ENCODE peak calls at places on chromosomes 1 and 21, in five cellular contexts. L is cardiac fibroblast, S is BE2C, J is pancreas, Q is astrocyte of the spinal cord. N is an unnamed sample.

GRCh38 chr1:173411835-173412742 is 65.0 kb upstream of the PRDX6 start:
- DNase-seq in J (no peak), Q (peak), L (peak), S (no peak), N (no peak)

GRCh38 chr1:244301595-244302130 is 150.0 kb downstream of the ADSS2 start:
- DNase-seq in L (no peak), J (no peak), S (no peak), Q (no peak), N (no peak)

GRCh38 chr1:19582318-19582717 is 61.8 kb upstream of the NBL1 start:
- DNase-seq in L (peak), J (peak), S (peak), Q (no peak), N (peak)

GRCh38 chr1:163093579-163093978 is 24.4 kb downstream of the RGS4 start:
- DNase-seq in L (no peak), J (no peak), Q (no peak), S (no peak), N (no peak)

GRCh38 chr1:243723458-243724043 is 126.5 kb downstream of the AKT3 start:
- DNase-seq in Q (no peak), L (peak), S (no peak), J (no peak), N (no peak)

GRCh38 chr21:37071561-37072238 is 1.2 kb downstream of the PIGP start:
- DNase-seq in S (peak), J (no peak), L (peak), Q (peak), N (no peak)

GRCh38 chr1:25030674-25031589 is 100.9 kb upstream of the RUNX3 start:
- DNase-seq in S (no peak), J (no peak), L (peak), Q (peak), N (no peak)

GRCh38 chr1:149962039-149962647 is 25.5 kb upstream of the MTMR11 start:
- DNase-seq in L (peak), Q (peak), J (no peak), S (peak), N (peak)

GRCh38 chr1:147833231-147833840 is 69.3 kb upstream of the GJA8 start:
- DNase-seq in L (no peak), J (no peak), Q (no peak), S (no peak), N (no peak)

GRCh38 chr1:211638723-211639122 is 36.7 kb downstream of the NEK2 start:
- DNase-seq in L (peak), S (no peak), J (no peak), Q (no peak), N (no peak)

GRCh38 chr21:28393279-28393678 is 599.4 kb downstream of the LTN1 start:
- DNase-seq in Q (no peak), S (no peak), J (peak), L (no peak), N (no peak)

GRCh38 chr1:222785553-222785952 is 29.3 kb upstream of the DISP1 start:
- DNase-seq in Q (no peak), L (no peak), S (no peak), J (no peak), N (no peak)

GRCh38 chr1:241603626-241604337 is 36.4 kb downstream of the CHML start:
- DNase-seq in L (peak), J (no peak), S (no peak), Q (peak), N (no peak)

GRCh38 chr1:17605582-17606344 is 66.3 kb downstream of the ARHGEF10L start:
- DNase-seq in Q (no peak), L (peak), J (no peak), S (no peak), N (no peak)

GRCh38 chr1:109307363-109308021 is 681 bp upstream of the MYBPHL start:
- DNase-seq in J (no peak), Q (no peak), L (no peak), S (no peak), N (no peak)

GRCh38 chr1:59141267-59141863 is 155.5 kb upstream of the FGGY start:
- DNase-seq in J (no peak), Q (no peak), S (no peak), L (no peak), N (no peak)

GRCh38 chr1:36857761-36858160 is 176.6 kb downstream of the GRIK3 start:
- DNase-seq in L (no peak), S (peak), Q (no peak), J (no peak), N (no peak)

GRCh38 chr1:3393024-3393986 is 61.2 kb upstream of the ARHGEF16 start:
- DNase-seq in L (no peak), Q (no peak), J (no peak), S (no peak), N (peak)

GRCh38 chr1:205775717-205776056 is 405 bp upstream of the RAB29 start:
- DNase-seq in Q (peak), J (no peak), S (no peak), L (peak), N (no peak)

GRCh38 chr1:54158071-54158470 is 5.3 kb upstream of the CDCP2 start:
- DNase-seq in Q (peak), L (peak), S (no peak), J (peak), N (no peak)

GRCh38 chr1:62321438-62321837 is 2.2 kb upstream of the KANK4 start:
- DNase-seq in Q (peak), L (peak), S (no peak), J (no peak), N (no peak)

GRCh38 chr1:201655243-201655642 is 116.3 kb downstream of the NAV1 start:
- DNase-seq in L (peak), J (no peak), Q (peak), S (peak), N (no peak)

GRCh38 chr1:22814176-22815042 is 103.8 kb downstream of the EPHB2 start:
- DNase-seq in Q (peak), S (peak), J (peak), L (no peak), N (no peak)

GRCh38 chr1:56390934-56391731 is 188.2 kb downstream of the PLPP3 start:
- DNase-seq in S (no peak), J (no peak), Q (no peak), L (no peak), N (no peak)

GRCh38 chr1:95067069-95067468 is 5.7 kb downstream of the ALG14 start:
- DNase-seq in L (no peak), S (no peak), J (no peak), Q (no peak), N (no peak)

GRCh38 chr1:69919922-69920273 is 285.5 kb downstream of the LRRC40 start:
- DNase-seq in L (no peak), J (no peak), Q (no peak), S (no peak), N (no peak)

GRCh38 chr1:232950919-232951579 is 638 bp downstream of the NTPCR start:
- DNase-seq in Q (peak), L (peak), S (peak), J (no peak), N (peak)

GRCh38 chr1:40788561-40789341 is 5.2 kb downstream of the KCNQ4 start:
- DNase-seq in J (no peak), Q (no peak), S (no peak), L (no peak), N (no peak)

GRCh38 chr21:42125571-42126544 is 54.7 kb downstream of the UMODL1 start:
- DNase-seq in Q (no peak), L (peak), S (no peak), J (no peak), N (no peak)

DNA sequence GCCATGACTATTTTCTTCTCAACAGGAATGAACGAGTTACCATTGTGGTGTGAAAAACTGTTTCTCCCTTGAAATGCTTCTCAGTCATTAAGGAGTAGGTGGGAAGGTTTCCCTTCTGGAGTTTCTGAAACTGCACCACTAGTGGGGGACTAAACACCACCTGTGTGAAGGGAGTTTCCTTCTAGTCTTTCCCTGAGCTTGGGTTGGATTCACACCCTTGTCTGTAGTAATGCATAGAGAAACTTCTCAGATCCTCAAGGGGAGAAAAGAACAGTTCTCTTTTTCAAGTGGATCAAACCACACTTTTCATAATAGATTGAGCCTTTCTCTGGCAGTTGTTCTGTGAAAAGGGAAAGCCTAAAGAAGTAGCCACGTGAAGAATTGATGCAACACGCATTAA is 32.1 kb upstream of the LRRC8C start:
- DNase-seq in S (no peak), L (no peak), Q (no peak), J (no peak), N (no peak)
- TF ChIP-seq CTCF in S (no peak), L (no peak), Q (no peak), J (no peak), N (no peak)

GRCh38 chr21:31216206-31216605 is 127.9 kb downstream of the TIAM1 start:
- DNase-seq in L (no peak), Q (no peak), J (no peak), S (no peak), N (no peak)

GRCh38 chr21:31218830-31219608 is 125.0 kb downstream of the TIAM1 start:
- DNase-seq in L (peak), S (no peak), Q (peak), J (no peak), N (no peak)

GRCh38 chr21:31213787-31214186 is 130.3 kb downstream of the TIAM1 start:
- DNase-seq in L (peak), J (no peak), S (no peak), Q (no peak), N (no peak)
- TF ChIP-seq CTCF in L (no peak), J (no peak), S (no peak), Q (no peak), N (no peak)

GRCh38 chr21:34582506-34583150 is 32.3 kb downstream of the RCAN1 start:
- DNase-seq in L (peak), S (no peak), Q (peak), J (no peak), N (peak)
- TF ChIP-seq CTCF in L (peak), S (peak), Q (peak), J (no peak), N (no peak)

DNA sequence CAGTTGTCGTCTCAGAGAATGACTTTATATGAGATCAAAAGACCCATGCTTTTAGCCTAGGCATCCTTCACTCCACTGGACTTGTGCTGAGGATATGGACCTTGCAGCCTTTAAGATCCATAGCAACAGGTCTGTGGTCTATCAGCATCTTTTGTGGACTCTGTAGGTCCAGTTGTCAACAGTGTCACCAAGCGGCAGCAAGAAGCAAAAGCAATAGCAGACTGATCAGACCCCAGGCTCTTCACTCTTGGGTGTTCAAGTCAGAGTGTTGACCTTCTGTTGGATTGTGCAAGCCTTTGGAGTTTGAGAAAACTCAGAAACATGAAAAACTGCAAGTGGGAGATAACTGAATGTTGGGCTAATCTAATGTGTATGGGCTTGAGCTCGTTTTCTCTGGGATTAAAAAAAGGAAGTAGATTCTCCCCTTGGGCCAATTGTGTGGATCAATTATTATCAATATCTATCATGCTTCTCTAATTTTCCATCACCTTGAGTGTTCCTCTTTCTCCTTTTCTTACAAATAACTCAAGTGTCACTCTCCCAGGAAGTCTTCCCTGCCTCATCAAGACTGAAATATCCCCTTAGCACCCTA is 144.2 kb downstream of the LYPLAL1 start:
- DNase-seq in Q (peak), L (peak), S (no peak), J (no peak), N (peak)
- TF ChIP-seq CTCF in Q (peak), L (peak), S (peak), J (no peak), N (peak)

GRCh38 chr1:219130536-219130935 is 43.1 kb upstream of the LYPLAL1 start:
- DNase-seq in Q (no peak), S (no peak), L (peak), J (no peak), N (no peak)

GRCh38 chr1:219138747-219139146 is 34.9 kb upstream of the LYPLAL1 start:
- DNase-seq in L (no peak), Q (no peak), J (no peak), S (no peak), N (no peak)

GRCh38 chr1:219128957-219129356 is 44.7 kb upstream of the LYPLAL1 start:
- DNase-seq in J (no peak), S (no peak), Q (no peak), L (peak), N (no peak)

DNA sequence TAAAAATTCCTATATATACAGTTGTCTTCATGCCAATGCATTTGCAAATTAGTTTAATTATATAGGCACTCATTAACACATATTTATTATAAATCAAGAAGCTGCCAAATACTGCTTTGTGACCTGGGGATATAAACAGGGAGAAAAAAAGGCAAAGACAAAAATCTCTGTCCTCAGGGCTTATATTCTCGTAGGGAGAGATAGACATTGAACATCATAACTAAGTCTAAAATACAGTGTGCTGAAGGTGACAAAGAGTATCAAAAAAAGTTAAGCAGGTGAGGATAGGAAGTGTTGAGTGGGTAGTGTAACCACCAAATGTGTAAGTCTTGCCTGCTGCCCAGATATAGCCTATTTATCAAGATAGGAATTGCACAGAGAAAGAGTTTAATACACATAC is 40.7 kb upstream of the LYPLAL1 start:
- DNase-seq in S (no peak), J (no peak), Q (no peak), L (no peak), N (no peak)
- TF ChIP-seq CTCF in S (no peak), J (no peak), Q (no peak), L (no peak), N (no peak)

DNA sequence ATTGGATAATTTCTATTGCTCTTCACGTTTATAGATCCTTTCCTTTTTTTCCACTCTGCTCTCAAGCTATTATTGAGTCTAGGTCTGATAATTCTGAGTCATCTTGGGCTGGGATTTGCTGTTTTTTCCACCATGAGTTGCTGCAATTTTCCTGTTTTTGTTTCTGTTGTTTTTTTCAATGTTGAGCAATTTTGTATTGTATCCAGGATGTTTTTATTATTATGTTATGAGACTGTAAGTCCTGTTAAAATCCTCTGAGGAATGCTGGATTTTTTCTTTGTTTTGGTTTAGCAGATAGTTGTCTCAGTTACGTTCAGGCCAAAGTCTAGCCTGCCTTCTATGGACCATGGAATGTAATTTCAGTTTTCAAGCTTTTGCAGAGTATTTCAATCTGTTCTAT is 13.0 kb upstream of the SLC35A3 start:
- DNase-seq in S (no peak), L (peak), J (no peak), Q (no peak), N (no peak)
- TF ChIP-seq CTCF in S (no peak), L (peak), J (no peak), Q (peak), N (no peak)

DNA sequence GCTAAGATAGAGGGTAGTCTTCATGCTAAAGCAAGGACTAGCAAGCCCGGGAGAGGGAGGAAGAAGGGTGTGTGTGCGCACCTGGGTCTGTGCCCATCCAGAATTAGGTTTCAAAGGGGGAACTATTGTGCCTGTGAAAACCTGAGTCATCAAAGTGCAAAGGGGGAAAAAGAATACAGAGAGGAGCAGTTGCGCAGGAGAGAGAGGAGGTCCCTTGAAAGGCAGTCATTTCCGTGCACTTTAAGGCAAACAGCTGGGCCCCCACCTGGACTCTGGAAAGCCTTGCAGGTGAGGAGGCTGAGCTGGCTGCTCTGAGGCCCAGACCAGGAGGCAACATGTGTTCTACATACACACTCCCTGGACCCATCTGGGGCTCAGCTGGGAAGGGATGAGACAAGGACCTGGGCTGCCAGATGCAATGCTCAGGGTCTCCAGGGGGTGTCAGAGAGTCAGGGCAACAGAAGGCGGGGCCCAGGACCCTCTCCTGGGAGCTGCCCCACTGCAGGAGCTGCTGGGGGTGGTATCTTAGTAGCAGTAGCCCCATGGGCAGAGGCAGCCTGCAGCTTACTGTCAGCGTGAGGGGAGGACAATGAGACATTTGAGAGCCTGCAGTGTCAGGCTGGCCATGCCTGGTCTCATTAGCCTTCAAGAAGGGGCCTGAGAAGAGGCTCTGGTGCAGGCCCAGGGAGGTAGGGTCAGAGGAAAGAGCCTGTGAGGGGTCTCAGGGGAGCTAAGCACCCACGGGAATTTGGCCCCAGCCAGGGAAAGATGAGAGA is 14.3 kb downstream of the PROK1 start:
- DNase-seq in Q (no peak), L (no peak), S (peak), J (peak), N (no peak)
- TF ChIP-seq CTCF in Q (no peak), L (no peak), S (peak), J (no peak), N (no peak)

DNA sequence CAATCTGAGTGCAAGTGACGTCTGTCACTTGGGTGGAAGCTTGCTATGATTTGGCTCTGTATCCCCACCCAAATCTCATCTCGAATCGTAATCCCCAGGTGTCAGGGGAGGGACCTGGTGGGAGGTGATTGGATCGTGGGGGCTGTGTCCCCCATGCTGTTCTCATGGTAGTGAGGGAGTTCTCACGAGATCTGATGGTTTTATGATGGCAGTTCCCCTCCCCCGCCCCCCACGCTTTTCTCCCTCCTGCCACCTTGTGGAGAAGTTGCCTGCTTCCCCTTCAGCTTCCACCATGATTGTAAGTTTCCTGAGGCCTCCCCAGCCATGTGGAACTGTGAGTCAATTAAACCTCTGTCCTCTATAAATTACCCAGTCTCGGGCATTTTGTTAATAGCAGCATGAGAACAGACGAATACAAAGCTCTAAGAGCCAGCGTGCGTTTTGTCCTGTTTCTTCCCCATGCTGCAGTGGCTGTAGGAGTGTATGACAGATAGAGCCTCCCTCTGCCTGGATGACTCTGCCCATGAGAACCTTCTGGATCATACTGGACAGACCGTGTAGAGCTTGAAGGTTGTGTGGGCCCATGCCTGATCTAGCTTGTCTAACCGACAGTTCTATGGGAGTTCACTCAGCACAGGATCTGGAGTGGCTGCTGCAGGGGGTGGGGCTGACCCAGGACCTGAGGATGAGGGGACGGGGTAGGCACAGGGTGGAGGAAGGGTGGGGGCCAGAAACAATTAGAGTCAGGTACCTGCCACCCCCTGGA is 139.7 kb upstream of the ERRFI1 start:
- DNase-seq in L (no peak), Q (no peak), S (no peak), J (no peak), N (no peak)
- TF ChIP-seq CTCF in L (peak), Q (peak), S (peak), J (no peak), N (no peak)

DNA sequence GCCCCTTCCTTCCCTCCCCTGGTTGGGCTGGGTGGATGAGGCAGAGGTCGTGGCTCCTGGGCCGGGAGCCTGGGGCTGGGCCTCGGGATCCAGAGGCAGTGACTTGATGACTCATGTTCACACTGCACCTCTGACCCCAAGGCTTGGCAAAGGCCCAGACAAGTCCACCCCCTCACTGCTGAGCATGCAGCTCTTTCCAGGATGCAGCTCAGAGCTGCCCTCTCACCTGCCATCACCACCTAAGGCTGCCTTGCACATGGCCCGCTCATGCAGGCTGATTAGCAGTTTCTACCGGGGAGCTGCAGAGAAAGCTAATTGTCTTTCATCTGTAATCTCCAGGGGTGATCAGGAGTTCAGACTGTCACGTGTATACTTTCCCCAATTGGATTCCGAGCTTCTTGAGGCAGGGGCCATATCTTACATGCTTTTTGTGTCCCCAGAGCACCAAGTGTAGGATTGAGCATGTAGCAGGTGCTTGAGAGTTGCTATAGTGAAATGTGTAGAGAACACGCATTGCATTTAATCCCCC is 62.1 kb downstream of the LRRN2 start:
- DNase-seq in Q (peak), S (peak), L (peak), J (no peak), N (no peak)
- TF ChIP-seq CTCF in Q (no peak), S (no peak), L (no peak), J (no peak), N (no peak)